ENCODE peak calls at places on chromosomes 16 and 17, in eight cellular contexts. Y is endothelial cell; W is upper lobe of right lung; B is skeletal muscle cell; V is GM19239; M is left ventricle myocardium superior; X is omental fat pad; F is CD4-positive, CD25-positive, alpha-beta regulatory T cell. E is an unnamed sample.

GRCh38 chr17:7912927-7913524 is 3.1 kb downstream of the RNF227 start:
- DNase-seq in Y (peak; percentile 31), W (no peak), B (no peak), V (peak; percentile 76), M (no peak), X (no peak), F (peak; percentile 75), E (peak; percentile 33)

GRCh38 chr16:27721548-27722265 is 171.8 kb downstream of the KATNIP start:
- DNase-seq in Y (no peak), W (peak; percentile 57), B (peak; percentile 67), V (no peak), M (peak; percentile 82), X (no peak), F (no peak), E (no peak)

GRCh38 chr17:63153488-63153887 is 187.5 kb downstream of the TANC2 start:
- DNase-seq in Y (no peak), W (no peak), B (no peak), V (no peak), M (no peak), X (no peak), F (no peak), E (no peak)

GRCh38 chr17:7929158-7930029 is at the start of gene KCNAB3:
- DNase-seq in Y (peak; percentile 74), W (no peak), B (peak; percentile 35), V (no peak), M (peak; percentile 56), X (no peak), F (peak; percentile 50), E (peak; percentile 86)

GRCh38 chr16:27729516-27730304 is 179.8 kb downstream of the KATNIP start:
- DNase-seq in Y (no peak), W (no peak), B (no peak), V (no peak), M (no peak), X (no peak), F (no peak), E (no peak)

GRCh38 chr17:83062818-83063671 is 16.4 kb upstream of the METRNL start:
- DNase-seq in Y (peak; percentile 3), W (peak; percentile 57), B (no peak), V (no peak), M (no peak), X (peak; percentile 18), F (no peak), E (no peak)

GRCh38 chr17:74340470-74341023 is 14.5 kb downstream of the KIF19 start:
- DNase-seq in Y (no peak), W (no peak), B (no peak), V (no peak), M (no peak), X (no peak), F (no peak), E (no peak)

GRCh38 chr16:57889960-57890751 is 80.8 kb downstream of the CNGB1 start:
- DNase-seq in Y (no peak), W (no peak), B (no peak), V (no peak), M (no peak), X (peak; percentile 21), F (no peak), E (no peak)

GRCh38 chr17:57458718-57459285 is 202.5 kb downstream of the MSI2 start:
- DNase-seq in Y (no peak), W (no peak), B (no peak), V (no peak), M (no peak), X (no peak), F (no peak), E (no peak)

GRCh38 chr17:27466748-27467375 is 10.6 kb downstream of the KSR1 start:
- DNase-seq in Y (peak; percentile 28), W (peak; percentile 73), B (no peak), V (peak; percentile 37), M (peak; percentile 49), X (no peak), F (peak; percentile 39), E (no peak)

E was measured in nephron progenitor cell.